ENCODE peak calls at places on chromosomes 5 and 9, in nine cellular contexts. K is neuronal stem cell; I is stimulated activated CD4-positive, alpha-beta T cell treated with anti-CD3 and anti-CD28 coated beads, Interleukin-2, amount 100 ng/mL, for 48 hours; B is activated CD8-positive, alpha-beta memory T cell treated with anti-CD3 and anti-CD28 coated beads, Interleukin-2, amount 50 U/mL, for 48 hours; O is foreskin fibroblast; H is Ammon's horn; C is activated CD8-positive, alpha-beta T cell treated with anti-CD3 and anti-CD28 coated beads for 36 hours; Q is caudate nucleus; E is nephron progenitor cell. A is an unnamed sample.

GRCh38 chr9:93086445-93087224 is 9.4 kb upstream of the CARD19 start:
- DNase-seq in K (no peak), I (no peak), B (peak), O (no peak), H (no peak), C (no peak), Q (no peak), E (no peak), A (no peak)

GRCh38 chr9:95181226-95181818 is 136.2 kb downstream of the FANCC start:
- DNase-seq in K (no peak), I (no peak), B (no peak), O (no peak), H (no peak), C (no peak), Q (no peak), E (no peak), A (no peak)

GRCh38 chr5:131525805-131526204 is 109.2 kb downstream of the RAPGEF6 start:
- DNase-seq in K (no peak), I (no peak), B (no peak), O (no peak), H (peak), C (no peak), Q (no peak), E (no peak), A (no peak)

GRCh38 chr5:121273818-121274433 is 577.8 kb upstream of the FTMT start:
- DNase-seq in K (no peak), I (no peak), B (no peak), O (peak), H (no peak), C (no peak), Q (peak), E (no peak), A (no peak)

GRCh38 chr5:120396186-120396585 is 67.9 kb upstream of the PRR16 start:
- DNase-seq in K (no peak), I (no peak), B (no peak), O (peak), H (no peak), C (no peak), Q (no peak), E (no peak), A (no peak)

GRCh38 chr5:142860291-142860690 is 90.1 kb downstream of the ARHGAP26 start:
- DNase-seq in K (no peak), I (no peak), B (no peak), O (no peak), H (peak), C (no peak), Q (no peak), E (no peak), A (no peak)

GRCh38 chr5:122849746-122850145 is 4.3 kb downstream of the SNX24 start:
- DNase-seq in K (no peak), I (no peak), B (no peak), O (no peak), H (peak), C (no peak), Q (no peak), E (no peak), A (no peak)

GRCh38 chr5:25716680-25717079 is 1071.9 kb upstream of the CDH10 start:
- DNase-seq in K (no peak), I (no peak), B (no peak), O (no peak), H (no peak), C (no peak), Q (no peak), E (no peak), A (no peak)

GRCh38 chr5:122093415-122093814 is 15.4 kb upstream of the LOX start:
- DNase-seq in K (no peak), I (no peak), B (no peak), O (peak), H (no peak), C (no peak), Q (no peak), E (no peak), A (no peak)

A was measured in NCI-H2227 treated with DMSO at 0.1 percent for 48 hours.